ENCODE peak calls at places on chromosomes 2 and 18, in ten cellular contexts. A, C, I, B, D, J, X, Q, O and L are unnamed samples.

GRCh38 chr2:47595115-47595514 is 187.8 kb upstream of the MSH6 start:
- DNase-seq in A (no peak), C (no peak), I (no peak), B (no peak), D (no peak), J (no peak), X (no peak), Q (no peak), O (no peak), L (no peak)

GRCh38 chr2:170505631-170506270 is 209.4 kb upstream of the SP5 start:
- DNase-seq in A (no peak), C (no peak), I (peak; percentile 64), B (no peak), D (peak; percentile 83), J (no peak), X (no peak), Q (no peak), O (no peak), L (peak; percentile 51)

GRCh38 chr2:9570182-9571060 is 14.8 kb upstream of the ADAM17 start:
- DNase-seq in A (no peak), C (no peak), I (no peak), B (no peak), D (no peak), J (no peak), X (no peak), Q (no peak), O (no peak), L (no peak)

GRCh38 chr2:98867539-98868309 is 68.3 kb downstream of the CRACDL start:
- DNase-seq in A (no peak), C (no peak), I (no peak), B (no peak), D (no peak), J (no peak), X (no peak), Q (no peak), O (no peak), L (no peak)

GRCh38 chr18:48990497-48991298 is 39.9 kb upstream of the SMAD7 start:
- DNase-seq in A (no peak), C (no peak), I (no peak), B (no peak), D (peak; percentile 51), J (no peak), X (no peak), Q (no peak), O (no peak), L (no peak)

GRCh38 chr2:222208010-222208690 is 90.6 kb downstream of the PAX3 start:
- DNase-seq in A (no peak), C (no peak), I (peak; percentile 13), B (no peak), D (no peak), J (no peak), X (no peak), Q (no peak), O (no peak), L (no peak)

GRCh38 chr2:26989156-26989555 is 18.7 kb downstream of the MAPRE3 start:
- DNase-seq in A (no peak), C (no peak), I (no peak), B (no peak), D (no peak), J (no peak), X (no peak), Q (no peak), O (no peak), L (no peak)

GRCh38 chr18:42192251-42193248 is 237.5 kb downstream of the PIK3C3 start:
- DNase-seq in A (no peak), C (no peak), I (peak; percentile 70), B (no peak), D (no peak), J (no peak), X (no peak), Q (no peak), O (no peak), L (no peak)

GRCh38 chr2:42101641-42102605 is 54.1 kb downstream of the PKDCC start:
- DNase-seq in A (peak; percentile 54), C (peak; percentile 90), I (no peak), B (no peak), D (peak; percentile 74), J (peak; percentile 18), X (peak; percentile 90), Q (no peak), O (peak; percentile 87), L (no peak)

GRCh38 chr2:68279691-68280090 is 27.4 kb upstream of the PPP3R1 start:
- DNase-seq in A (no peak), C (no peak), I (no peak), B (no peak), D (no peak), J (no peak), X (no peak), Q (no peak), O (no peak), L (no peak)

GRCh38 chr18:61943175-61943964 is 50.6 kb upstream of the RNF152 start:
- DNase-seq in A (no peak), C (no peak), I (peak; percentile 13), B (no peak), D (no peak), J (no peak), X (no peak), Q (no peak), O (no peak), L (no peak)

GRCh38 chr2:209593930-209594329 is 170.1 kb downstream of the MAP2 start:
- DNase-seq in A (no peak), C (no peak), I (peak; percentile 52), B (no peak), D (no peak), J (no peak), X (no peak), Q (no peak), O (no peak), L (no peak)

GRCh38 chr18:33820517-33821368 is 242.7 kb downstream of the ASXL3 start:
- DNase-seq in A (peak; percentile 36), C (no peak), I (no peak), B (no peak), D (no peak), J (no peak), X (no peak), Q (no peak), O (no peak), L (no peak)

GRCh38 chr2:43129676-43130547 is 96.5 kb downstream of the ZFP36L2 start:
- DNase-seq in A (no peak), C (no peak), I (no peak), B (no peak), D (peak; percentile 67), J (no peak), X (no peak), Q (no peak), O (no peak), L (peak; percentile 29)

GRCh38 chr18:8982416-8983183 is 119.9 kb upstream of the NDUFV2 start:
- DNase-seq in A (peak; percentile 39), C (no peak), I (peak; percentile 22), B (peak; percentile 77), D (no peak), J (no peak), X (peak; percentile 37), Q (no peak), O (no peak), L (no peak)

GRCh38 chr2:191974676-191975075 is 127.8 kb upstream of the CAVIN2 start:
- DNase-seq in A (no peak), C (no peak), I (no peak), B (no peak), D (no peak), J (no peak), X (no peak), Q (no peak), O (no peak), L (no peak)

GRCh38 chr18:9055626-9056025 is 46.9 kb upstream of the NDUFV2 start:
- DNase-seq in A (no peak), C (no peak), I (no peak), B (no peak), D (no peak), J (no peak), X (no peak), Q (no peak), O (no peak), L (no peak)

GRCh38 chr2:100244881-100245605 is 77.3 kb downstream of the LONRF2 start:
- DNase-seq in A (no peak), C (no peak), I (no peak), B (no peak), D (no peak), J (no peak), X (no peak), Q (no peak), O (no peak), L (no peak)

GRCh38 chr2:96869281-96869823 is 528 bp downstream of the SEMA4C start:
- DNase-seq in A (peak; percentile 69), C (no peak), I (peak; percentile 77), B (peak; percentile 17), D (peak; percentile 81), J (peak; percentile 56), X (no peak), Q (no peak), O (no peak), L (no peak)

GRCh38 chr2:232667989-232668583 is 29.0 kb upstream of the GIGYF2 start:
- DNase-seq in A (no peak), C (no peak), I (no peak), B (no peak), D (no peak), J (peak; percentile 77), X (no peak), Q (no peak), O (no peak), L (no peak)

GRCh38 chr2:39008663-39009062 is 112.2 kb downstream of the SOS1 start:
- DNase-seq in A (no peak), C (no peak), I (no peak), B (no peak), D (no peak), J (no peak), X (peak; percentile 4), Q (no peak), O (no peak), L (no peak)

GRCh38 chr2:185082749-185083148 is 484.4 kb downstream of the ZNF804A start:
- DNase-seq in A (no peak), C (no peak), I (no peak), B (no peak), D (no peak), J (no peak), X (no peak), Q (no peak), O (no peak), L (no peak)